ENCODE peak calls at places on chromosomes 3 and 15, in eight cellular contexts. L, Z, D, W, N, C, J and T are unnamed samples.

GRCh38 chr3:65914032-65914739 is 124.5 kb downstream of the MAGI1 start:
- DNase-seq in L (no peak), Z (no peak), D (no peak), W (peak), N (peak), C (no peak), J (no peak), T (peak)

GRCh38 chr3:159837725-159838124 is 150.9 kb upstream of the IL12A start:
- DNase-seq in L (no peak), Z (no peak), D (no peak), W (no peak), N (no peak), C (no peak), J (no peak), T (no peak)

GRCh38 chr3:170132335-170132734 is 49.2 kb downstream of the PHC3 start:
- DNase-seq in L (peak), Z (no peak), D (no peak), W (no peak), N (no peak), C (no peak), J (no peak), T (no peak)

GRCh38 chr15:48966595-48967301 is 3.0 kb upstream of the SHC4 start:
- DNase-seq in L (peak), Z (no peak), D (no peak), W (no peak), N (no peak), C (peak), J (no peak), T (no peak)

GRCh38 chr3:194386610-194387009 is 12.5 kb downstream of the GP5 start:
- DNase-seq in L (no peak), Z (peak), D (no peak), W (peak), N (no peak), C (no peak), J (no peak), T (no peak)

GRCh38 chr3:99884484-99884883 is 66.8 kb downstream of the CMSS1 start:
- DNase-seq in L (no peak), Z (no peak), D (no peak), W (no peak), N (peak), C (no peak), J (no peak), T (peak)

GRCh38 chr3:109254760-109255159 is 61.6 kb downstream of the DPPA2 start:
- DNase-seq in L (no peak), Z (no peak), D (no peak), W (no peak), N (no peak), C (no peak), J (no peak), T (no peak)

GRCh38 chr3:184783309-184783708 is 28.7 kb upstream of the VPS8 start:
- DNase-seq in L (no peak), Z (no peak), D (no peak), W (no peak), N (no peak), C (no peak), J (no peak), T (no peak)

GRCh38 chr15:90659481-90659880 is 57.7 kb upstream of the BLM start:
- DNase-seq in L (no peak), Z (no peak), D (no peak), W (no peak), N (no peak), C (no peak), J (no peak), T (no peak)

GRCh38 chr15:71444866-71445590 is 329.8 kb downstream of the THSD4 start:
- DNase-seq in L (peak), Z (no peak), D (no peak), W (peak), N (peak), C (no peak), J (no peak), T (no peak)

GRCh38 chr3:141382571-141382970 is 14.3 kb downstream of the ZBTB38 start:
- DNase-seq in L (no peak), Z (peak), D (no peak), W (peak), N (no peak), C (no peak), J (no peak), T (no peak)